ENCODE peak calls at places on chromosomes 4 and X, in seven cellular contexts. I, C, E, M, R, O and T are unnamed samples. For H3K4me1, the result is how much of the 10 kb centered on the place peaks cover.

GRCh38 chr4:115113382-115114106 is at the start of gene NDST4:
- DNase-seq in O (no peak), E (no peak), R (no peak), C (peak), M (peak), I (no peak), T (no peak)

GRCh38 chr4:40933272-40934053 is 183.7 kb downstream of the NSUN7 start:
- DNase-seq in M (peak), O (no peak), R (no peak), E (no peak), C (no peak), I (no peak), T (no peak)

GRCh38 chrX:71536285-71536684 is 3.4 kb downstream of the OGT start:
- DNase-seq in O (no peak), R (no peak), C (no peak), M (no peak), I (no peak), E (no peak), T (no peak)

GRCh38 chr4:101393256-101393655 is 45.9 kb upstream of the PPP3CA start:
- DNase-seq in R (no peak), E (no peak), M (no peak), C (no peak), I (no peak), O (no peak), T (no peak)

GRCh38 chrX:29662101-29662500 is 553.3 kb upstream of the MAGEB2 start:
- DNase-seq in C (no peak), O (no peak), E (no peak), I (no peak), M (peak), R (no peak), T (no peak)

GRCh38 chr4:123672987-123673386 is 276.4 kb downstream of the SPRY1 start:
- DNase-seq in M (peak), O (no peak), C (no peak), R (no peak), E (no peak), I (no peak), T (no peak)

GRCh38 chr4:123564758-123565346 is 168.3 kb downstream of the SPRY1 start:
- DNase-seq in M (peak), R (peak), E (no peak), O (peak), C (peak), I (peak), T (no peak)

GRCh38 chrX:18424482-18425198 is 768 bp upstream of the CDKL5 start:
- DNase-seq in O (peak), C (no peak), E (no peak), I (peak), R (peak), M (peak), T (no peak)

GRCh38 chrX:49172280-49172780 is 632 bp downstream of the PLP2 start:
- DNase-seq in O (peak), M (peak), R (peak), I (peak), E (peak), C (peak), T (peak)

GRCh38 chr4:153267013-153267412 is 62.8 kb downstream of the TRIM2 start:
- DNase-seq in I (no peak), E (no peak), R (no peak), C (no peak), M (peak), O (no peak), T (no peak)

GRCh38 chrX:16687514-16687913 is 25.0 kb downstream of the CTPS2 start:
- DNase-seq in E (no peak), R (no peak), C (no peak), M (no peak), O (no peak), I (no peak), T (no peak)

GRCh38 chrX:15151267-15152196 is 118.4 kb downstream of the ASB9 start:
- DNase-seq in I (no peak), C (no peak), O (no peak), M (no peak), E (no peak), R (no peak), T (no peak)

GRCh38 chr4:140267576-140267975 is 105.9 kb upstream of the SCOC start:
- DNase-seq in R (no peak), M (no peak), O (no peak), E (no peak), C (no peak), I (no peak), T (no peak)

GRCh38 chrX:150767475-150768131 is 74.4 kb downstream of the MTMR1 start:
- DNase-seq in C (no peak), E (no peak), R (no peak), M (peak), O (no peak), I (no peak), T (peak)

GRCh38 chr4:41751325-41752061 is 3.0 kb upstream of the PHOX2B start:
- DNase-seq in I (no peak), R (no peak), O (no peak), C (no peak), E (no peak), M (no peak), T (peak)

GRCh38 chrX:56853436-56853835 is 124.4 kb downstream of the NBDY start:
- DNase-seq in O (no peak), R (no peak), I (no peak), M (no peak), E (no peak), C (no peak), T (no peak)

GRCh38 chr4:159220353-159220752 is 117.5 kb downstream of the RAPGEF2 start:
- DNase-seq in M (peak), I (no peak), R (no peak), O (no peak), C (no peak), E (no peak), T (no peak)

GRCh38 chr4:171186700-171187099 is 626.5 kb upstream of the GALNTL6 start:
- DNase-seq in C (no peak), O (no peak), I (no peak), M (no peak), E (no peak), R (no peak), T (no peak)

GRCh38 chr4:174119051-174119450 is 164.4 kb downstream of the FBXO8 start:
- DNase-seq in O (no peak), E (no peak), I (no peak), R (no peak), C (no peak), M (peak), T (no peak)

GRCh38 chr4:119629142-119629471 is 503 bp upstream of the PDE5A start:
- DNase-seq in R (no peak), C (no peak), O (no peak), E (no peak), M (no peak), I (no peak), T (no peak)

GRCh38 chr4:55729306-55730142 is 90.1 kb upstream of the EXOC1L start:
- DNase-seq in O (no peak), M (peak), E (no peak), C (no peak), I (no peak), R (no peak), T (no peak)

GRCh38 chr4:11585506-11585905 is 156.8 kb upstream of the HS3ST1 start:
- DNase-seq in E (no peak), R (no peak), I (no peak), C (peak), M (peak), O (no peak), T (no peak)

GRCh38 chrX:107154787-107155620 is 36.4 kb upstream of the RBM41 start:
- DNase-seq in E (no peak), O (peak), M (no peak), I (no peak), C (no peak), R (no peak), T (no peak)

GRCh38 chr4:40525811-40526598 is 103.7 kb downstream of the RBM47 start:
- DNase-seq in I (no peak), E (no peak), M (peak), C (peak), R (no peak), O (no peak), T (no peak)

GRCh38 chr4:119299221-119300071 is 22.5 kb downstream of the FABP2 start:
- DNase-seq in E (no peak), R (no peak), M (peak), O (no peak), C (no peak), I (no peak), T (no peak)

GRCh38 chr4:98659106-98659592 is 738 bp upstream of the TSPAN5 start:
- DNase-seq in C (no peak), M (peak), E (no peak), I (no peak), R (no peak), O (no peak), T (no peak)

GRCh38 chrX:31832263-31832662 is 760.4 kb upstream of the FTHL17 start:
- DNase-seq in R (no peak), I (no peak), O (no peak), E (no peak), M (no peak), C (no peak), T (no peak)

GRCh38 chr4:8238515-8239053 is 31.0 kb upstream of the HTRA3 start:
- DNase-seq in R (no peak), E (no peak), O (peak), M (no peak), C (no peak), I (no peak), T (peak)

GRCh38 chr4:147754037-147754445 is 22.2 kb downstream of the ARHGAP10 start:
- DNase-seq in C (no peak), E (no peak), R (no peak), I (no peak), M (peak), O (no peak), T (no peak)
- H3K27ac ChIP-seq in C (peak), E (no peak), R (no peak), I (no peak), M (no peak), O (no peak), T (no peak)

DNA sequence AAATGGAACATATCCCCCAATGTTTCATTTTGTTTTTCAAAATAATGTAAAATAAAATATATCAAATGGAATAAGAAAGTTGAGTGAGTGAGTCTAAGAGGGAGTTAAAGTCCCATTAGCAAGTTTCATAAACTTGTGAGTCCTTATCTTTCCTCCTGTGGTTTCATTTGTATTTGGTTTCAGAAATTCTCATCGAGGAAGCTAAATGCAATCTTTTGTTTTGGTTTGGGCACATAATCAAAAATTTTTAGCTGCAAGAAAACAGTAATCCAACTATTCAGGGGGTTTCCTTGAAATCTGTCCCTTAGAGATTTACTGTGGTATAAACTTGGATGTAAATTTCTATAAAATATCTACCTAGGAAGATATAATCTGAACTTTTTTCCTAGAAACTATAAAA is 124.2 kb downstream of the CAMK2D start:
- DNase-seq in C (no peak), O (no peak), M (peak), E (no peak), R (no peak), I (no peak), T (no peak)
- H3K4me1 ChIP-seq in C (half or more), O (under half), M (under half), E (under half), R (under half), I (under half), T (under half)

GRCh38 chr4:24644983-24645764 is 60.8 kb upstream of the DHX15 start:
- DNase-seq in C (no peak), R (no peak), E (no peak), I (no peak), M (peak), O (no peak), T (no peak)

GRCh38 chr4:24645765-24646550 is 61.6 kb upstream of the DHX15 start:
- DNase-seq in R (no peak), E (no peak), M (no peak), I (no peak), O (no peak), C (no peak), T (no peak)

GRCh38 chr4:24640433-24640832 is 56.1 kb upstream of the DHX15 start:
- DNase-seq in E (no peak), O (no peak), M (no peak), C (no peak), I (no peak), R (no peak), T (no peak)

GRCh38 chr4:24643774-24644520 is 59.6 kb upstream of the DHX15 start:
- DNase-seq in O (no peak), C (no peak), E (no peak), I (no peak), M (peak), R (no peak), T (no peak)

GRCh38 chr4:24642941-24643628 is 58.7 kb upstream of the DHX15 start:
- DNase-seq in C (no peak), O (no peak), E (no peak), M (peak), I (no peak), R (no peak), T (no peak)
- H3K27ac ChIP-seq in C (no peak), O (no peak), E (no peak), M (no peak), I (no peak), R (no peak), T (no peak)

DNA sequence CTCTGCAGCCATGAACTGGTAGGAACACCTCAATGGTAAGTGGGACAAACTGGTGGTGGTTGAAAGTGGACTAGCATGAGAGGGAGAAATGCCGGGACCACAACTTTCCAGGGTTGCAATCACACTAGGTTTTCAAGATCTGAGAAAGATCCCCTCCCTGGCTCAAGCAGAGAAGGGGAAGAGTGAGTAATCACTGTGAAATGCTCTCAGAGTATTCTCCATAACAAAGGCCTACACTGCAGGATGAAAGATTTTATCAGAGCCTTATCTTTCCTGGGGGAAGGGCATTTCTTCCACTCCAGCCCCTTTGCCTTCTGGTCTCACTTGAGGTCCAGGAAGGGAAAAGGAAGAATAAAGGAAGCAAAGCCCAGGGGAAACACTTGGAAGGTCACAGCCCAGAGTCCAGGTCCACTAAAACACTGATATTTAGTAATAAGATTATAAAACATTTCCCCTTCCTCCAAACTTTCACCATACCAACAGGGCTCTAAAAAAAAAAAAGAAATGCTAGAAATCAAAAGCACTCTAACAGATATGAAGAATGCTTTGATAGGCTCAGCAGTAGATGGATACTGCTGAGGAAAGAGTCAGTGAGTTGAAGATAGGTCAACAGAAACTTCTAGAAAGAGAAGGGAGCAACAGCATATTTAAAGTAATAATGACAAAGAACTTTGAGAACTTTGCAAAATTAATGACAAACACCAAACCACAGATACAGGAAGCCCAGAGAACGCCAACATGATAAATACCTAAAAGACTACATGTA is 95.9 kb downstream of the WDFY3 start:
- DNase-seq in E (no peak), M (peak), I (no peak), C (no peak), O (no peak), R (no peak), T (no peak)
- H3K4me1 ChIP-seq in E (under half), M (under half), I (under half), C (under half), O (under half), R (under half), T (under half)

GRCh38 chrX:24657671-24658410 is 10.7 kb upstream of the PCYT1B start:
- DNase-seq in R (no peak), I (no peak), E (no peak), O (no peak), C (no peak), M (no peak), T (no peak)

GRCh38 chrX:24659646-24660045 is 12.5 kb upstream of the PCYT1B start:
- DNase-seq in I (no peak), R (no peak), E (no peak), O (no peak), M (no peak), C (no peak), T (no peak)

GRCh38 chrX:24659106-24659505 is 12.0 kb upstream of the PCYT1B start:
- DNase-seq in C (no peak), I (no peak), M (no peak), R (no peak), O (no peak), E (no peak), T (no peak)

GRCh38 chrX:24661292-24661691 is 14.1 kb upstream of the PCYT1B start:
- DNase-seq in I (no peak), M (no peak), E (no peak), C (no peak), O (no peak), R (no peak), T (no peak)

GRCh38 chrX:24658421-24658820 is 11.3 kb upstream of the PCYT1B start:
- DNase-seq in M (peak), I (no peak), C (no peak), R (no peak), O (no peak), E (no peak), T (no peak)
- H3K27ac ChIP-seq in M (no peak), I (no peak), C (no peak), R (no peak), O (no peak), E (no peak), T (no peak)

GRCh38 chr4:152104286-152104685 is 343.5 kb upstream of the GATB start:
- DNase-seq in I (no peak), R (no peak), O (peak), E (no peak), M (no peak), C (no peak), T (no peak)

GRCh38 chr4:152100378-152101201 is 339.8 kb upstream of the GATB start:
- DNase-seq in I (peak), M (no peak), O (no peak), C (no peak), R (peak), E (no peak), T (no peak)

GRCh38 chr4:152101546-152102183 is 340.9 kb upstream of the GATB start:
- DNase-seq in C (no peak), I (no peak), E (no peak), R (no peak), O (no peak), M (no peak), T (no peak)

GRCh38 chr4:152103181-152103901 is 342.5 kb upstream of the GATB start:
- DNase-seq in C (no peak), I (no peak), O (no peak), R (no peak), M (no peak), E (no peak), T (no peak)

GRCh38 chr4:152102184-152103000 is 341.6 kb upstream of the GATB start:
- DNase-seq in R (no peak), M (no peak), E (no peak), C (no peak), I (no peak), O (no peak), T (no peak)
- H3K4me1 ChIP-seq in R (half or more), M (under half), E (under half), C (under half), I (half or more), O (under half), T (under half)

GRCh38 chr4:1948892-1949436 is 59.8 kb downstream of the NELFA start:
- DNase-seq in C (no peak), M (no peak), E (no peak), R (no peak), I (no peak), O (no peak), T (no peak)
- H3K27ac ChIP-seq in C (no peak), M (peak), E (no peak), R (no peak), I (no peak), O (no peak), T (no peak)

DNA sequence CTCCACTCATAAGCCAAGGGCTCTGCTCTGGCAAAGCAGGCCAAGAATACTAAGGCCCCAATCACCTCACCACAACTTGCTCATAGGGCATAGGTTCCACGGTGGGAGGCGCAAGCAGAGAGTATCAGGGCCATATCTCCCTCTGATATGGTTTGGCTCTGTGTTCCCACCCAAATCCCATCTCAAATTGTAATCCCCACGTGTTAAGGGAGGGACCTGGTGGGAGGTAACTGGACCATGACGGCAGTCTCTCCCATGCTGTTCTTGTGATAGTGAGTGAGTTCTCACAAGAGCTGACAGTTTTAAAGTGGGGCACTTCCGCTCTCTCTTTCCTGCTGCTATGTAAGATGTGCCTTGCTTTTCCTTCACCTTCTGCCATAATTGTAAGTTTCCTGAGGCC is 88.7 kb downstream of the SHROOM4 start:
- DNase-seq in O (no peak), C (no peak), I (no peak), R (no peak), M (no peak), E (no peak), T (no peak)
- H3K4me1 ChIP-seq in O (under half), C (under half), I (under half), R (under half), M (under half), E (under half), T (under half)